ENCODE peak calls at places on chromosomes 3 and 15, in five cellular contexts. F is AG10803; N is CD8-positive, alpha-beta T cell; M is cardiac muscle cell; W is psoas muscle. G is an unnamed sample.

GRCh38 chr3:189361103-189361835 is 189.5 kb downstream of the TPRG1 start:
- DNase-seq in M (no peak), N (no peak), W (no peak), F (peak; percentile 33), G (no peak)

GRCh38 chr3:99658274-99658673 is 19.9 kb downstream of the COL8A1 start:
- DNase-seq in M (no peak), F (no peak), N (no peak), W (no peak), G (no peak)

GRCh38 chr3:66933233-66933632 is 64.9 kb upstream of the KBTBD8 start:
- DNase-seq in W (no peak), N (no peak), M (no peak), F (no peak), G (no peak)

GRCh38 chr15:95470997-95471692 is 859.4 kb upstream of the NR2F2 start:
- DNase-seq in N (no peak), M (peak; percentile 90), W (no peak), F (no peak), G (peak; percentile 14)

GRCh38 chr3:73401616-73402265 is 223.0 kb downstream of the PDZRN3 start:
- DNase-seq in W (no peak), N (no peak), F (no peak), M (peak; percentile 66), G (no peak)

GRCh38 chr3:101184111-101184510 is 136.3 kb downstream of the IMPG2 start:
- DNase-seq in F (peak; percentile 67), N (no peak), W (no peak), M (no peak), G (peak; percentile 20)

GRCh38 chr3:158773845-158774542 is 27.9 kb upstream of the MFSD1 start:
- DNase-seq in F (peak; percentile 24), M (peak; percentile 93), W (no peak), N (no peak), G (peak; percentile 89)

GRCh38 chr15:74431116-74431515 is 2.6 kb downstream of the SEMA7A start:
- DNase-seq in W (no peak), M (no peak), F (no peak), N (no peak), G (no peak)

GRCh38 chr15:67794832-67795574 is 30.3 kb upstream of the SKOR1 start:
- DNase-seq in F (no peak), W (no peak), N (no peak), M (no peak), G (no peak)

GRCh38 chr3:149678365-149678948 is 20.6 kb upstream of the WWTR1 start:
- DNase-seq in M (no peak), N (no peak), F (no peak), W (no peak), G (no peak)

GRCh38 chr3:193816656-193817311 is 223.8 kb downstream of the OPA1 start:
- DNase-seq in N (no peak), W (peak; percentile 90), F (peak; percentile 4), M (peak; percentile 80), G (peak; percentile 64)

GRCh38 chr3:154121236-154122095 is at the start of gene ARHGEF26:
- DNase-seq in F (peak; percentile 53), M (peak; percentile 85), W (peak; percentile 86), N (peak; percentile 61), G (peak; percentile 61)

GRCh38 chr3:100548053-100548452 is 55.6 kb downstream of the TMEM45A start:
- DNase-seq in N (no peak), F (peak; percentile 29), M (no peak), W (no peak), G (peak; percentile 33)

GRCh38 chr3:67192466-67192865 is 194.4 kb downstream of the KBTBD8 start:
- DNase-seq in M (no peak), F (no peak), N (no peak), W (no peak), G (no peak)

GRCh38 chr3:27357665-27358258 is 11.4 kb downstream of the NEK10 start:
- DNase-seq in M (peak; percentile 73), W (no peak), N (peak; percentile 56), F (peak; percentile 29), G (peak; percentile 66)

GRCh38 chr15:96625251-96625650 is 294.8 kb downstream of the NR2F2 start:
- DNase-seq in F (no peak), W (no peak), M (peak; percentile 3), N (no peak), G (no peak)

GRCh38 chr3:141227752-141228151 is 3.9 kb upstream of the PXYLP1 start:
- DNase-seq in W (no peak), M (peak; percentile 66), F (peak; percentile 70), N (no peak), G (peak; percentile 80)

GRCh38 chr15:101225658-101226057 is 26.2 kb downstream of the CHSY1 start:
- DNase-seq in W (no peak), M (no peak), F (no peak), N (no peak), G (no peak)

GRCh38 chr15:56838085-56838484 is 80.4 kb upstream of the TCF12 start:
- DNase-seq in N (no peak), F (no peak), M (no peak), W (no peak), G (no peak)

GRCh38 chr15:82963356-82964341 is 11.1 kb upstream of the HOMER2 start:
- DNase-seq in M (no peak), N (no peak), F (peak; percentile 75), W (peak; percentile 82), G (peak; percentile 35)

GRCh38 chr15:82043130-82043673 is 2.6 kb downstream of the MEX3B start:
- DNase-seq in M (no peak), F (no peak), W (no peak), N (no peak), G (no peak)

GRCh38 chr3:167148121-167148520 is 232.0 kb downstream of the ZBBX start:
- DNase-seq in M (no peak), W (no peak), N (no peak), F (no peak), G (peak; percentile 14)

GRCh38 chr3:11185564-11186317 is 31.4 kb downstream of the HRH1 start:
- DNase-seq in F (peak; percentile 99), N (no peak), W (peak; percentile 79), M (peak; percentile 95), G (peak; percentile 95)

GRCh38 chr3:193837347-193837827 is 244.4 kb downstream of the OPA1 start:
- DNase-seq in F (no peak), N (no peak), M (no peak), W (no peak), G (no peak)

GRCh38 chr3:105322570-105323273 is 44.0 kb upstream of the ALCAM start:
- DNase-seq in F (no peak), N (no peak), W (no peak), M (no peak), G (peak; percentile 25)

GRCh38 chr3:49899815-49900214 is 3.9 kb downstream of the MST1R start:
- DNase-seq in N (no peak), M (peak; percentile 31), F (no peak), W (no peak), G (peak; percentile 17)
- H3K4me3 ChIP-seq in N (no peak overlapping the region), M (no peak overlapping the region), F (no peak overlapping the region), W (no peak overlapping the region), G (no peak overlapping the region)

GRCh38 chr3:113912551-113913246 is 35.1 kb upstream of the ZDHHC23 start:
- DNase-seq in F (peak; percentile 64), N (peak; percentile 22), M (peak; percentile 76), W (no peak), G (peak; percentile 70)
- H3K4me3 ChIP-seq in F (no peak overlapping the region), N (peak overlapping the region; percentile 13), M (no peak overlapping the region), W (no peak overlapping the region), G (no peak overlapping the region)

GRCh38 chr15:42275780-42276395 is 2.7 kb upstream of the TMEM87A start:
- DNase-seq in M (peak; percentile 3), W (no peak), F (peak; percentile 17), N (no peak), G (no peak)
- H3K4me3 ChIP-seq in M (no peak overlapping the region), W (peak overlapping the region; percentile 73), F (peak overlapping the region; percentile 89), N (no peak overlapping the region), G (peak overlapping the region; percentile 97)

DNA sequence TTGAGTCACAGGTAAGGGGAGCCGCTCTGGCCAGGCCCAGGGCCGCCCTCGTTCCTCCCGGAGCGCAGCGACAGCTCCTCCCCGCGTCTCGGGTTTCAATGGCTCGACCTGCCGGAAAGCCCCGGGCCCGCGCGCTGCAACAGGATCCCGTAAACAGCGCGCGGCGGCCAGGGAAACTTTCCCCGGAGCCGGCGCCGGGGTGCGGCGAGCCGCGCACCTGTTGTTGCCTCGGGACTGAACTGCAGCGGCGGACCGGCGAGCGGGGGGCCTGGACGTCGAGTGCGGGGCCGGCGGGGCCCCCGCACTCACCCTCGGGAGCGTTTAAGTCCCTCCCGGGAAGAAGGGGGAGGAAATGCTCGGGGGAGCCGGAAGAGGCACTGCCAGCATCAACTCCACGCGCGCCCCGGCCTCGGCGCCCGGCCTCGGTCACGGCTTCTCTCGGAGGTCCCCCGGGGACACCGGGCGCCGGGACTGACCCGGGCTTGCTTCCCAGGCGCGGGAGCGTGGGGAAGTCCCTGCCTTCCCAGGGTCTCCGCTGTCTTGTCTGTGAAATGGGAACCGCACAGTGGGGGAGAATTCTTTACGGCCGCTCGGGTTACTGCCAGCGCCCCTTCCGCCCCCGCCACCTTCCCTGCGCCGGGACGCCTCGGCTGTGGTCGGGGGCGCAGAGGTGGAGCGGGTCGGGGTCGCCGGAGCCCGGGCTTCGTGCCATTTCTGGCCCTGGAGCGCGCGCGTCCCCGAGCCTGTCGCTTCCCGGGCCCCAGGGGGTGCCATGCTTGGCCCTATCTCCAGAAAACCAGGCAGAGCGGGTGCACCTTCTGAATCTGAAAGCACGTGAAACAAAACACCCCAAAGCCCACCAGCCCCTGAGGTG is 7.4 kb upstream of the PGPEP1L start:
- DNase-seq in F (peak; percentile 30), N (no peak), W (peak; percentile 92), M (peak; percentile 52), G (peak; percentile 33)
- H3K4me3 ChIP-seq in F (peak overlapping the region; percentile 49), N (peak overlapping the region; percentile 54), W (peak overlapping the region; percentile 68), M (peak overlapping the region; percentile 48), G (peak overlapping the region; percentile 39)

DNA sequence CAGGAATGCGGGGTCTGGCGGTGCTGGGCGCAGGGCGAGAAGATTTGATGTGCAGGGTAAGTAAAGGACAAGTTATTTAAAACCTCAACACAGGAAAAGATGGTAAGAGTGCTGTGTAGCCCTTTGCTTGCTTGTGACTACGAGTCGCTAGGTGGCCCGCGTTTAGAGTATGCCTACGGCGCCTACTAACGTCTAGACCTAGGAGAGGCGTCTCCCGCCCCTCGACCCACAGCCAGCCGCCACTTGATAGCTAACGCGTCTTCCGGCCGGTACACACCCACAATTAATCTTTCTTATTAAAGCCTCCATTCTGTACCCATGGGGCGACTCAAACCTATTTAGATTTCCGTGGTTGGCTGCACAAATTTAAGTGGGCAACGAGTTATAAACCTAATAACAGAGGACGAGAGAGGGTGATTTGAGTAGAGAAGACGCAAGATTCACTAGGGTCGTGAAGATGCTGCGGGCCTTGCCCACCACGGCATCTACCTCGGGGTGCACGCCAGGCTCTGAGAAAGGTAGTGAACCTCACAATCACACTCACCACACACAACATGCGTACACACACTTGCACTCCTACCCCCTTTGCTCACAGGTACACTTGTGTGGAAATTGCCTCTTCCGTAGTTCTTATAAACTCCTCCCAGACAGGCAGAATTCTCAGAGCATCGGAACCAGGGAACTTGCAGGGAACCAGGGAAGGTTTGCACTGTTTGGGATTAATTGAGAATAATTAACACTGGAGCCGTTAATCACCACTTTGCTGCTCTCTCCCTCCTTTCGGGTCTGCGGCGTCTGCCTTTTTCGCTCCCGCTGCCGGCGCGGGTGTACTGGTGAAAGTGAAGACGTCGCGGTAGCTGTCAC is 12.1 kb downstream of the SOX2 start:
- DNase-seq in M (no peak), W (no peak), N (no peak), F (no peak), G (no peak)
- H3K4me3 ChIP-seq in M (no peak overlapping the region), W (no peak overlapping the region), N (no peak overlapping the region), F (no peak overlapping the region), G (no peak overlapping the region)

GRCh38 chr3:156751461-156752025 is 74.6 kb upstream of the LEKR1 start:
- DNase-seq in N (no peak), W (peak; percentile 62), M (peak; percentile 87), F (peak; percentile 99), G (peak; percentile 94)
- H3K4me3 ChIP-seq in N (no peak overlapping the region), W (no peak overlapping the region), M (no peak overlapping the region), F (peak overlapping the region; percentile 48), G (peak overlapping the region; percentile 17)

GRCh38 chr3:39407773-39408492 is 1.4 kb downstream of the RPSA start:
- DNase-seq in M (peak; percentile 63), N (no peak), F (peak; percentile 33), W (no peak), G (peak; percentile 30)
- H3K4me3 ChIP-seq in M (peak overlapping the region; percentile 54), N (peak overlapping the region; percentile 75), F (peak overlapping the region; percentile 74), W (peak overlapping the region; percentile 80), G (peak overlapping the region; percentile 65)

G was measured in fibroblast of mammary gland.